ENCODE peak calls at places on chromosomes 2 and 18, in nine cellular contexts. One of them, this sample, is unnamed.

GRCh38 chr18:23888880-23889279 is 125.7 kb upstream of the TTC39C start:
- DNase-seq in IMR-90: no peak
- DNase-seq in mucosa of descending colon: no peak
- DNase-seq in cardiac muscle cell: no peak
- DNase-seq in right atrium auricular region: no peak
- DNase-seq in neural progenitor cell: no peak
- DNase-seq in effector memory CD4-positive, alpha-beta T cell: no peak
- DNase-seq in brain microvascular endothelial cell: no peak
- DNase-seq in tibial nerve: no peak
- DNase-seq in this sample: peak; percentile 85

GRCh38 chr18:78087338-78087737 is 837.7 kb downstream of the GALR1 start:
- DNase-seq in IMR-90: no peak
- DNase-seq in mucosa of descending colon: no peak
- DNase-seq in cardiac muscle cell: no peak
- DNase-seq in right atrium auricular region: no peak
- DNase-seq in neural progenitor cell: no peak
- DNase-seq in effector memory CD4-positive, alpha-beta T cell: no peak
- DNase-seq in brain microvascular endothelial cell: no peak
- DNase-seq in tibial nerve: no peak
- DNase-seq in this sample: no peak

GRCh38 chr2:240873805-240874714 is 5.4 kb downstream of the AGXT start:
- DNase-seq in IMR-90: peak; percentile 8
- DNase-seq in mucosa of descending colon: peak; percentile 85
- DNase-seq in cardiac muscle cell: no peak
- DNase-seq in right atrium auricular region: no peak
- DNase-seq in neural progenitor cell: peak; percentile 40
- DNase-seq in effector memory CD4-positive, alpha-beta T cell: no peak
- DNase-seq in brain microvascular endothelial cell: no peak
- DNase-seq in tibial nerve: no peak
- DNase-seq in this sample: peak; percentile 87

GRCh38 chr2:235756491-235756890 is 262.6 kb downstream of the AGAP1 start:
- DNase-seq in IMR-90: no peak
- DNase-seq in mucosa of descending colon: no peak
- DNase-seq in cardiac muscle cell: no peak
- DNase-seq in right atrium auricular region: no peak
- DNase-seq in neural progenitor cell: peak; percentile 70
- DNase-seq in effector memory CD4-positive, alpha-beta T cell: no peak
- DNase-seq in brain microvascular endothelial cell: no peak
- DNase-seq in tibial nerve: no peak
- DNase-seq in this sample: no peak

GRCh38 chr18:34108206-34108605 is 116.5 kb downstream of the NOL4 start:
- DNase-seq in IMR-90: no peak
- DNase-seq in mucosa of descending colon: no peak
- DNase-seq in cardiac muscle cell: no peak
- DNase-seq in right atrium auricular region: no peak
- DNase-seq in neural progenitor cell: no peak
- DNase-seq in effector memory CD4-positive, alpha-beta T cell: no peak
- DNase-seq in brain microvascular endothelial cell: no peak
- DNase-seq in tibial nerve: no peak
- DNase-seq in this sample: no peak

GRCh38 chr2:100070078-100070477 is 72.3 kb downstream of the AFF3 start:
- DNase-seq in IMR-90: peak; percentile 53
- DNase-seq in mucosa of descending colon: no peak
- DNase-seq in cardiac muscle cell: no peak
- DNase-seq in right atrium auricular region: no peak
- DNase-seq in neural progenitor cell: no peak
- DNase-seq in effector memory CD4-positive, alpha-beta T cell: no peak
- DNase-seq in brain microvascular endothelial cell: no peak
- DNase-seq in tibial nerve: no peak
- DNase-seq in this sample: peak; percentile 50

GRCh38 chr2:40448476-40449079 is 3.3 kb downstream of the SLC8A1 start:
- DNase-seq in IMR-90: peak; percentile 52
- DNase-seq in mucosa of descending colon: no peak
- DNase-seq in cardiac muscle cell: peak; percentile 57
- DNase-seq in right atrium auricular region: no peak
- DNase-seq in neural progenitor cell: peak; percentile 52
- DNase-seq in effector memory CD4-positive, alpha-beta T cell: no peak
- DNase-seq in brain microvascular endothelial cell: peak; percentile 23
- DNase-seq in tibial nerve: no peak
- DNase-seq in this sample: peak; percentile 40

GRCh38 chr2:216693414-216694100 is 1.8 kb downstream of the IGFBP5 start:
- DNase-seq in IMR-90: no peak
- DNase-seq in mucosa of descending colon: no peak
- DNase-seq in cardiac muscle cell: no peak
- DNase-seq in right atrium auricular region: no peak
- DNase-seq in neural progenitor cell: peak; percentile 39
- DNase-seq in effector memory CD4-positive, alpha-beta T cell: no peak
- DNase-seq in brain microvascular endothelial cell: no peak
- DNase-seq in tibial nerve: no peak
- DNase-seq in this sample: no peak

GRCh38 chr2:1898461-1899395 is 154.4 kb upstream of the PXDN start:
- DNase-seq in IMR-90: no peak
- DNase-seq in mucosa of descending colon: no peak
- DNase-seq in cardiac muscle cell: no peak
- DNase-seq in right atrium auricular region: no peak
- DNase-seq in neural progenitor cell: no peak
- DNase-seq in effector memory CD4-positive, alpha-beta T cell: no peak
- DNase-seq in brain microvascular endothelial cell: no peak
- DNase-seq in tibial nerve: no peak
- DNase-seq in this sample: no peak

GRCh38 chr2:58194451-58194850 is 46.7 kb downstream of the FANCL start:
- DNase-seq in IMR-90: no peak
- DNase-seq in mucosa of descending colon: no peak
- DNase-seq in cardiac muscle cell: peak; percentile 31
- DNase-seq in right atrium auricular region: no peak
- DNase-seq in neural progenitor cell: no peak
- DNase-seq in effector memory CD4-positive, alpha-beta T cell: no peak
- DNase-seq in brain microvascular endothelial cell: no peak
- DNase-seq in tibial nerve: no peak
- DNase-seq in this sample: no peak

GRCh38 chr2:239396881-239397681 is 3.7 kb downstream of the HDAC4 start:
- DNase-seq in IMR-90: no peak
- DNase-seq in mucosa of descending colon: no peak
- DNase-seq in cardiac muscle cell: peak; percentile 10
- DNase-seq in right atrium auricular region: no peak
- DNase-seq in neural progenitor cell: no peak
- DNase-seq in effector memory CD4-positive, alpha-beta T cell: no peak
- DNase-seq in brain microvascular endothelial cell: no peak
- DNase-seq in tibial nerve: no peak
- DNase-seq in this sample: no peak

GRCh38 chr2:48137829-48138228 is 231.5 kb upstream of the FBXO11 start:
- DNase-seq in IMR-90: no peak
- DNase-seq in mucosa of descending colon: no peak
- DNase-seq in cardiac muscle cell: no peak
- DNase-seq in right atrium auricular region: no peak
- DNase-seq in neural progenitor cell: no peak
- DNase-seq in effector memory CD4-positive, alpha-beta T cell: no peak
- DNase-seq in brain microvascular endothelial cell: no peak
- DNase-seq in tibial nerve: no peak
- DNase-seq in this sample: no peak

GRCh38 chr2:48138898-48139297 is 232.6 kb upstream of the FBXO11 start:
- DNase-seq in IMR-90: no peak
- DNase-seq in mucosa of descending colon: no peak
- DNase-seq in cardiac muscle cell: no peak
- DNase-seq in right atrium auricular region: no peak
- DNase-seq in neural progenitor cell: no peak
- DNase-seq in effector memory CD4-positive, alpha-beta T cell: no peak
- DNase-seq in brain microvascular endothelial cell: no peak
- DNase-seq in tibial nerve: no peak
- DNase-seq in this sample: no peak

GRCh38 chr2:48144777-48145176 is 238.5 kb upstream of the FBXO11 start:
- DNase-seq in IMR-90: no peak
- DNase-seq in mucosa of descending colon: no peak
- DNase-seq in cardiac muscle cell: peak; percentile 63
- DNase-seq in right atrium auricular region: no peak
- DNase-seq in neural progenitor cell: no peak
- DNase-seq in effector memory CD4-positive, alpha-beta T cell: no peak
- DNase-seq in brain microvascular endothelial cell: peak; percentile 12
- DNase-seq in tibial nerve: no peak
- DNase-seq in this sample: no peak

GRCh38 chr2:48135797-48136196 is 229.5 kb upstream of the FBXO11 start:
- DNase-seq in IMR-90: no peak
- DNase-seq in mucosa of descending colon: no peak
- DNase-seq in cardiac muscle cell: no peak
- DNase-seq in right atrium auricular region: no peak
- DNase-seq in neural progenitor cell: no peak
- DNase-seq in effector memory CD4-positive, alpha-beta T cell: no peak
- DNase-seq in brain microvascular endothelial cell: no peak
- DNase-seq in tibial nerve: no peak
- DNase-seq in this sample: no peak

GRCh38 chr2:48140586-48140985 is 234.3 kb upstream of the FBXO11 start:
- DNase-seq in IMR-90: no peak
- DNase-seq in mucosa of descending colon: no peak
- DNase-seq in cardiac muscle cell: no peak
- DNase-seq in right atrium auricular region: no peak
- DNase-seq in neural progenitor cell: no peak
- DNase-seq in effector memory CD4-positive, alpha-beta T cell: no peak
- DNase-seq in brain microvascular endothelial cell: no peak
- DNase-seq in tibial nerve: no peak
- DNase-seq in this sample: no peak
- H3K36me3 ChIP-seq in IMR-90: no peaks in the 10 kb centered on the region
- H3K36me3 ChIP-seq in mucosa of descending colon: no peaks in the 10 kb centered on the region
- H3K36me3 ChIP-seq in cardiac muscle cell: no peaks in the 10 kb centered on the region
- H3K36me3 ChIP-seq in right atrium auricular region: no peaks in the 10 kb centered on the region
- H3K36me3 ChIP-seq in neural progenitor cell: no peaks in the 10 kb centered on the region
- H3K36me3 ChIP-seq in effector memory CD4-positive, alpha-beta T cell: no peaks in the 10 kb centered on the region
- H3K36me3 ChIP-seq in brain microvascular endothelial cell: no peaks in the 10 kb centered on the region
- H3K36me3 ChIP-seq in tibial nerve: no peaks in the 10 kb centered on the region
- H3K36me3 ChIP-seq in this sample: no peaks in the 10 kb centered on the region

GRCh38 chr2:85763831-85764230 is 10.0 kb downstream of the ATOH8 start:
- DNase-seq in IMR-90: no peak
- DNase-seq in mucosa of descending colon: no peak
- DNase-seq in cardiac muscle cell: no peak
- DNase-seq in right atrium auricular region: no peak
- DNase-seq in neural progenitor cell: no peak
- DNase-seq in effector memory CD4-positive, alpha-beta T cell: no peak
- DNase-seq in brain microvascular endothelial cell: no peak
- DNase-seq in tibial nerve: no peak
- DNase-seq in this sample: no peak
- H3K36me3 ChIP-seq in IMR-90: peaks cover 41% of the 10 kb centered on the region
- H3K36me3 ChIP-seq in mucosa of descending colon: no peaks in the 10 kb centered on the region
- H3K36me3 ChIP-seq in cardiac muscle cell: no peaks in the 10 kb centered on the region
- H3K36me3 ChIP-seq in right atrium auricular region: peaks cover 56% of the 10 kb centered on the region
- H3K36me3 ChIP-seq in neural progenitor cell: no peaks in the 10 kb centered on the region
- H3K36me3 ChIP-seq in effector memory CD4-positive, alpha-beta T cell: no peaks in the 10 kb centered on the region
- H3K36me3 ChIP-seq in brain microvascular endothelial cell: no peaks in the 10 kb centered on the region
- H3K36me3 ChIP-seq in tibial nerve: no peaks in the 10 kb centered on the region
- H3K36me3 ChIP-seq in this sample: no peaks in the 10 kb centered on the region

GRCh38 chr2:165899311-165899710 is 54.3 kb downstream of the TTC21B start:
- DNase-seq in IMR-90: no peak
- DNase-seq in mucosa of descending colon: no peak
- DNase-seq in cardiac muscle cell: no peak
- DNase-seq in right atrium auricular region: no peak
- DNase-seq in neural progenitor cell: no peak
- DNase-seq in effector memory CD4-positive, alpha-beta T cell: no peak
- DNase-seq in brain microvascular endothelial cell: no peak
- DNase-seq in tibial nerve: no peak
- DNase-seq in this sample: no peak

GRCh38 chr2:165895974-165896373 is 57.6 kb downstream of the TTC21B start:
- DNase-seq in IMR-90: no peak
- DNase-seq in mucosa of descending colon: no peak
- DNase-seq in cardiac muscle cell: no peak
- DNase-seq in right atrium auricular region: no peak
- DNase-seq in neural progenitor cell: no peak
- DNase-seq in effector memory CD4-positive, alpha-beta T cell: no peak
- DNase-seq in brain microvascular endothelial cell: no peak
- DNase-seq in tibial nerve: no peak
- DNase-seq in this sample: no peak

GRCh38 chr2:165898381-165898780 is 55.2 kb downstream of the TTC21B start:
- DNase-seq in IMR-90: peak; percentile 28
- DNase-seq in mucosa of descending colon: no peak
- DNase-seq in cardiac muscle cell: no peak
- DNase-seq in right atrium auricular region: no peak
- DNase-seq in neural progenitor cell: no peak
- DNase-seq in effector memory CD4-positive, alpha-beta T cell: no peak
- DNase-seq in brain microvascular endothelial cell: no peak
- DNase-seq in tibial nerve: no peak
- DNase-seq in this sample: no peak

GRCh38 chr2:165897074-165897683 is 56.4 kb downstream of the TTC21B start:
- DNase-seq in IMR-90: no peak
- DNase-seq in mucosa of descending colon: no peak
- DNase-seq in cardiac muscle cell: no peak
- DNase-seq in right atrium auricular region: no peak
- DNase-seq in neural progenitor cell: no peak
- DNase-seq in effector memory CD4-positive, alpha-beta T cell: no peak
- DNase-seq in brain microvascular endothelial cell: no peak
- DNase-seq in tibial nerve: no peak
- DNase-seq in this sample: no peak

DNA sequence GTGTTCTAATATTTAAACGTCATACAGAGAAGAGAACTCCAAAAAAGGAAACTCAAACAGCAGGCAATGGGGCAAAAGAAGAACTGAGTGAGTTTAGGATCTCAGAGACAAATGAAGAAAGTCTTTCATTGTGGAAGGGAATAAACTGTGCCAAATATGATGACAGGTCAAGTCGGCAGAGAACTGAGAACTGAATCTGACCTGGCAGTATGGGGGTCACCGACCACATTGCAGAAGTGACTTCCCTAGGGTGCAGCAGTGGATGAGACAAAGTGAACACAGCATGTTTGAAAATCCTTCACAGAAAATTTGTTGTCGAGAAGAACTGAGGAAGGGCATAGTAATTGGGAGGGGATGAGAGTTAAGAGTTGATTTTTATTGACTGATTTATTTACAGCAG is 55.8 kb downstream of the TTC21B start:
- DNase-seq in IMR-90: no peak
- DNase-seq in mucosa of descending colon: no peak
- DNase-seq in cardiac muscle cell: no peak
- DNase-seq in right atrium auricular region: no peak
- DNase-seq in neural progenitor cell: no peak
- DNase-seq in effector memory CD4-positive, alpha-beta T cell: no peak
- DNase-seq in brain microvascular endothelial cell: no peak
- DNase-seq in tibial nerve: no peak
- DNase-seq in this sample: no peak
- H3K36me3 ChIP-seq in IMR-90: peaks cover 14% of the 10 kb centered on the region
- H3K36me3 ChIP-seq in mucosa of descending colon: no peaks in the 10 kb centered on the region
- H3K36me3 ChIP-seq in cardiac muscle cell: peaks cover 25% of the 10 kb centered on the region
- H3K36me3 ChIP-seq in right atrium auricular region: peaks cover 59% of the 10 kb centered on the region
- H3K36me3 ChIP-seq in neural progenitor cell: peaks cover 15% of the 10 kb centered on the region
- H3K36me3 ChIP-seq in effector memory CD4-positive, alpha-beta T cell: peaks cover 35% of the 10 kb centered on the region
- H3K36me3 ChIP-seq in brain microvascular endothelial cell: peaks cover 10% of the 10 kb centered on the region
- H3K36me3 ChIP-seq in tibial nerve: no peaks in the 10 kb centered on the region
- H3K36me3 ChIP-seq in this sample: peaks cover 2% of the 10 kb centered on the region

GRCh38 chr2:131048641-131049040 is 44.6 kb downstream of the FAM168B start:
- DNase-seq in IMR-90: no peak
- DNase-seq in mucosa of descending colon: no peak
- DNase-seq in cardiac muscle cell: no peak
- DNase-seq in right atrium auricular region: no peak
- DNase-seq in neural progenitor cell: no peak
- DNase-seq in effector memory CD4-positive, alpha-beta T cell: no peak
- DNase-seq in brain microvascular endothelial cell: no peak
- DNase-seq in tibial nerve: no peak
- DNase-seq in this sample: no peak
- H3K36me3 ChIP-seq in IMR-90: peaks cover 52% of the 10 kb centered on the region
- H3K36me3 ChIP-seq in mucosa of descending colon: no peaks in the 10 kb centered on the region
- H3K36me3 ChIP-seq in cardiac muscle cell: peaks cover 56% of the 10 kb centered on the region
- H3K36me3 ChIP-seq in right atrium auricular region: peaks cover 71% of the 10 kb centered on the region
- H3K36me3 ChIP-seq in neural progenitor cell: peaks cover 3% of the 10 kb centered on the region
- H3K36me3 ChIP-seq in effector memory CD4-positive, alpha-beta T cell: peaks cover 54% of the 10 kb centered on the region
- H3K36me3 ChIP-seq in brain microvascular endothelial cell: peaks cover 59% of the 10 kb centered on the region
- H3K36me3 ChIP-seq in tibial nerve: peaks cover 12% of the 10 kb centered on the region
- H3K36me3 ChIP-seq in this sample: peaks cover 31% of the 10 kb centered on the region